ENCODE peak calls at places on chromosomes 6 and 20, in ten cellular contexts. One of them, this sample, is unnamed.

GRCh38 chr6:161273752-161274487 is at the start of gene AGPAT4:
- DNase-seq in psoas muscle: peak; percentile 33
- DNase-seq in neural crest cell: peak; percentile 41
- DNase-seq in fibroblast of pulmonary artery: peak; percentile 98
- DNase-seq in COR-L47: peak; percentile 68
- DNase-seq in right cardiac atrium: peak; percentile 66
- DNase-seq in WTC11: peak; percentile 67
- DNase-seq in left ventricle myocardium inferior: peak; percentile 33
- DNase-seq in HCT116: peak; percentile 92
- DNase-seq in cardiac muscle cell: peak; percentile 94
- DNase-seq in this sample: peak; percentile 72

GRCh38 chr6:18681828-18682503 is 294.8 kb downstream of the RNF144B start:
- DNase-seq in psoas muscle: no peak
- DNase-seq in neural crest cell: no peak
- DNase-seq in fibroblast of pulmonary artery: no peak
- DNase-seq in COR-L47: no peak
- DNase-seq in right cardiac atrium: no peak
- DNase-seq in WTC11: no peak
- DNase-seq in left ventricle myocardium inferior: no peak
- DNase-seq in HCT116: no peak
- DNase-seq in cardiac muscle cell: no peak
- DNase-seq in this sample: no peak

GRCh38 chr6:134007077-134007476 is 45.3 kb downstream of the SLC2A12 start:
- DNase-seq in psoas muscle: no peak
- DNase-seq in neural crest cell: no peak
- DNase-seq in fibroblast of pulmonary artery: no peak
- DNase-seq in COR-L47: peak; percentile 77
- DNase-seq in right cardiac atrium: no peak
- DNase-seq in WTC11: no peak
- DNase-seq in left ventricle myocardium inferior: no peak
- DNase-seq in HCT116: no peak
- DNase-seq in cardiac muscle cell: no peak
- DNase-seq in this sample: no peak

GRCh38 chr20:11403711-11404110 is 514.0 kb upstream of the BTBD3 start:
- DNase-seq in psoas muscle: no peak
- DNase-seq in neural crest cell: no peak
- DNase-seq in fibroblast of pulmonary artery: peak; percentile 40
- DNase-seq in COR-L47: no peak
- DNase-seq in right cardiac atrium: peak; percentile 65
- DNase-seq in WTC11: no peak
- DNase-seq in left ventricle myocardium inferior: no peak
- DNase-seq in HCT116: no peak
- DNase-seq in cardiac muscle cell: no peak
- DNase-seq in this sample: no peak

GRCh38 chr6:52426667-52427066 is 6.5 kb downstream of the EFHC1 start:
- DNase-seq in psoas muscle: no peak
- DNase-seq in neural crest cell: no peak
- DNase-seq in fibroblast of pulmonary artery: no peak
- DNase-seq in COR-L47: no peak
- DNase-seq in right cardiac atrium: no peak
- DNase-seq in WTC11: no peak
- DNase-seq in left ventricle myocardium inferior: no peak
- DNase-seq in HCT116: no peak
- DNase-seq in cardiac muscle cell: no peak
- DNase-seq in this sample: no peak

GRCh38 chr20:17334866-17335412 is 108.1 kb downstream of the PCSK2 start:
- DNase-seq in psoas muscle: no peak
- DNase-seq in neural crest cell: no peak
- DNase-seq in fibroblast of pulmonary artery: no peak
- DNase-seq in COR-L47: no peak
- DNase-seq in right cardiac atrium: no peak
- DNase-seq in WTC11: no peak
- DNase-seq in left ventricle myocardium inferior: no peak
- DNase-seq in HCT116: no peak
- DNase-seq in cardiac muscle cell: no peak
- DNase-seq in this sample: no peak

GRCh38 chr6:25052181-25052580 is 116.4 kb upstream of the RIPOR2 start:
- DNase-seq in psoas muscle: no peak
- DNase-seq in neural crest cell: no peak
- DNase-seq in fibroblast of pulmonary artery: no peak
- DNase-seq in COR-L47: no peak
- DNase-seq in right cardiac atrium: no peak
- DNase-seq in WTC11: no peak
- DNase-seq in left ventricle myocardium inferior: no peak
- DNase-seq in HCT116: no peak
- DNase-seq in cardiac muscle cell: no peak
- DNase-seq in this sample: no peak

GRCh38 chr20:5843054-5843731 is 93.0 kb downstream of the SHLD1 start:
- DNase-seq in psoas muscle: no peak
- DNase-seq in neural crest cell: no peak
- DNase-seq in fibroblast of pulmonary artery: no peak
- DNase-seq in COR-L47: no peak
- DNase-seq in right cardiac atrium: no peak
- DNase-seq in WTC11: no peak
- DNase-seq in left ventricle myocardium inferior: no peak
- DNase-seq in HCT116: no peak
- DNase-seq in cardiac muscle cell: no peak
- DNase-seq in this sample: no peak

GRCh38 chr6:124480021-124480430 is 482.2 kb upstream of the RNF217 start:
- DNase-seq in psoas muscle: no peak
- DNase-seq in neural crest cell: no peak
- DNase-seq in fibroblast of pulmonary artery: no peak
- DNase-seq in COR-L47: no peak
- DNase-seq in right cardiac atrium: no peak
- DNase-seq in WTC11: no peak
- DNase-seq in left ventricle myocardium inferior: no peak
- DNase-seq in HCT116: no peak
- DNase-seq in cardiac muscle cell: no peak
- DNase-seq in this sample: no peak

GRCh38 chr20:40265872-40266533 is 423.0 kb downstream of the MAFB start:
- DNase-seq in psoas muscle: no peak
- DNase-seq in neural crest cell: peak; percentile 18
- DNase-seq in fibroblast of pulmonary artery: peak; percentile 59
- DNase-seq in COR-L47: no peak
- DNase-seq in right cardiac atrium: no peak
- DNase-seq in WTC11: peak; percentile 36
- DNase-seq in left ventricle myocardium inferior: no peak
- DNase-seq in HCT116: no peak
- DNase-seq in cardiac muscle cell: peak; percentile 45
- DNase-seq in this sample: peak; percentile 8

GRCh38 chr6:101597711-101598110 is 204.2 kb downstream of the GRIK2 start:
- DNase-seq in psoas muscle: no peak
- DNase-seq in neural crest cell: no peak
- DNase-seq in fibroblast of pulmonary artery: peak; percentile 70
- DNase-seq in COR-L47: no peak
- DNase-seq in right cardiac atrium: no peak
- DNase-seq in WTC11: no peak
- DNase-seq in left ventricle myocardium inferior: no peak
- DNase-seq in HCT116: peak; percentile 19
- DNase-seq in cardiac muscle cell: no peak
- DNase-seq in this sample: no peak

GRCh38 chr20:54002741-54003140 is 67.7 kb downstream of the BCAS1 start:
- DNase-seq in psoas muscle: no peak
- DNase-seq in neural crest cell: no peak
- DNase-seq in fibroblast of pulmonary artery: no peak
- DNase-seq in COR-L47: no peak
- DNase-seq in right cardiac atrium: no peak
- DNase-seq in WTC11: no peak
- DNase-seq in left ventricle myocardium inferior: no peak
- DNase-seq in HCT116: no peak
- DNase-seq in cardiac muscle cell: no peak
- DNase-seq in this sample: no peak

GRCh38 chr20:55086421-55086820 is 611.0 kb downstream of the DOK5 start:
- DNase-seq in psoas muscle: no peak
- DNase-seq in neural crest cell: no peak
- DNase-seq in fibroblast of pulmonary artery: no peak
- DNase-seq in COR-L47: no peak
- DNase-seq in right cardiac atrium: no peak
- DNase-seq in WTC11: no peak
- DNase-seq in left ventricle myocardium inferior: no peak
- DNase-seq in HCT116: no peak
- DNase-seq in cardiac muscle cell: no peak
- DNase-seq in this sample: no peak

GRCh38 chr6:149277621-149278020 is 39.9 kb upstream of the TAB2 start:
- DNase-seq in psoas muscle: no peak
- DNase-seq in neural crest cell: no peak
- DNase-seq in fibroblast of pulmonary artery: no peak
- DNase-seq in COR-L47: no peak
- DNase-seq in right cardiac atrium: no peak
- DNase-seq in WTC11: no peak
- DNase-seq in left ventricle myocardium inferior: no peak
- DNase-seq in HCT116: no peak
- DNase-seq in cardiac muscle cell: no peak
- DNase-seq in this sample: no peak

GRCh38 chr20:45052698-45053440 is 48.1 kb downstream of the KCNS1 start:
- DNase-seq in psoas muscle: no peak
- DNase-seq in neural crest cell: no peak
- DNase-seq in fibroblast of pulmonary artery: peak; percentile 59
- DNase-seq in COR-L47: no peak
- DNase-seq in right cardiac atrium: no peak
- DNase-seq in WTC11: no peak
- DNase-seq in left ventricle myocardium inferior: no peak
- DNase-seq in HCT116: no peak
- DNase-seq in cardiac muscle cell: no peak
- DNase-seq in this sample: no peak

GRCh38 chr6:17413313-17413750 is 19.9 kb downstream of the CAP2 start:
- DNase-seq in psoas muscle: no peak
- DNase-seq in neural crest cell: no peak
- DNase-seq in fibroblast of pulmonary artery: peak; percentile 49
- DNase-seq in COR-L47: no peak
- DNase-seq in right cardiac atrium: no peak
- DNase-seq in WTC11: no peak
- DNase-seq in left ventricle myocardium inferior: no peak
- DNase-seq in HCT116: no peak
- DNase-seq in cardiac muscle cell: no peak
- DNase-seq in this sample: no peak

GRCh38 chr6:169845426-169846285 is 94.2 kb downstream of the ERMARD start:
- DNase-seq in psoas muscle: no peak
- DNase-seq in neural crest cell: no peak
- DNase-seq in fibroblast of pulmonary artery: no peak
- DNase-seq in COR-L47: no peak
- DNase-seq in right cardiac atrium: peak; percentile 38
- DNase-seq in WTC11: no peak
- DNase-seq in left ventricle myocardium inferior: no peak
- DNase-seq in HCT116: no peak
- DNase-seq in cardiac muscle cell: no peak
- DNase-seq in this sample: no peak

GRCh38 chr20:4161447-4162251 is 146.3 kb upstream of the RNF24 start:
- DNase-seq in psoas muscle: no peak
- DNase-seq in neural crest cell: no peak
- DNase-seq in fibroblast of pulmonary artery: no peak
- DNase-seq in COR-L47: peak; percentile 54
- DNase-seq in right cardiac atrium: no peak
- DNase-seq in WTC11: no peak
- DNase-seq in left ventricle myocardium inferior: no peak
- DNase-seq in HCT116: no peak
- DNase-seq in cardiac muscle cell: no peak
- DNase-seq in this sample: no peak

GRCh38 chr6:79453558-79454042 is 83.6 kb downstream of the LCA5 start:
- DNase-seq in psoas muscle: no peak
- DNase-seq in neural crest cell: no peak
- DNase-seq in fibroblast of pulmonary artery: peak; percentile 75
- DNase-seq in COR-L47: no peak
- DNase-seq in right cardiac atrium: no peak
- DNase-seq in WTC11: no peak
- DNase-seq in left ventricle myocardium inferior: no peak
- DNase-seq in HCT116: no peak
- DNase-seq in cardiac muscle cell: no peak
- DNase-seq in this sample: no peak

GRCh38 chr6:149168968-149169367 is 148.5 kb upstream of the TAB2 start:
- DNase-seq in psoas muscle: no peak
- DNase-seq in neural crest cell: no peak
- DNase-seq in fibroblast of pulmonary artery: no peak
- DNase-seq in COR-L47: no peak
- DNase-seq in right cardiac atrium: no peak
- DNase-seq in WTC11: no peak
- DNase-seq in left ventricle myocardium inferior: no peak
- DNase-seq in HCT116: no peak
- DNase-seq in cardiac muscle cell: no peak
- DNase-seq in this sample: no peak

GRCh38 chr6:45466686-45467085 is 89.0 kb upstream of the SUPT3H start:
- DNase-seq in psoas muscle: no peak
- DNase-seq in neural crest cell: no peak
- DNase-seq in fibroblast of pulmonary artery: no peak
- DNase-seq in COR-L47: no peak
- DNase-seq in right cardiac atrium: no peak
- DNase-seq in WTC11: no peak
- DNase-seq in left ventricle myocardium inferior: no peak
- DNase-seq in HCT116: no peak
- DNase-seq in cardiac muscle cell: no peak
- DNase-seq in this sample: no peak

GRCh38 chr20:15091417-15092017 is 754.1 kb upstream of the FLRT3 start:
- DNase-seq in psoas muscle: no peak
- DNase-seq in neural crest cell: no peak
- DNase-seq in fibroblast of pulmonary artery: no peak
- DNase-seq in COR-L47: no peak
- DNase-seq in right cardiac atrium: no peak
- DNase-seq in WTC11: no peak
- DNase-seq in left ventricle myocardium inferior: no peak
- DNase-seq in HCT116: no peak
- DNase-seq in cardiac muscle cell: no peak
- DNase-seq in this sample: no peak

GRCh38 chr20:59749293-59749680 is 144.9 kb downstream of the PHACTR3 start:
- DNase-seq in psoas muscle: peak; percentile 32
- DNase-seq in neural crest cell: no peak
- DNase-seq in fibroblast of pulmonary artery: peak; percentile 16
- DNase-seq in COR-L47: no peak
- DNase-seq in right cardiac atrium: no peak
- DNase-seq in WTC11: no peak
- DNase-seq in left ventricle myocardium inferior: no peak
- DNase-seq in HCT116: no peak
- DNase-seq in cardiac muscle cell: no peak
- DNase-seq in this sample: no peak

GRCh38 chr6:84671188-84671587 is 93.2 kb downstream of the TBX18 start:
- DNase-seq in psoas muscle: no peak
- DNase-seq in neural crest cell: no peak
- DNase-seq in fibroblast of pulmonary artery: no peak
- DNase-seq in COR-L47: no peak
- DNase-seq in right cardiac atrium: no peak
- DNase-seq in WTC11: no peak
- DNase-seq in left ventricle myocardium inferior: no peak
- DNase-seq in HCT116: no peak
- DNase-seq in cardiac muscle cell: no peak
- DNase-seq in this sample: no peak

GRCh38 chr6:157151029-157151428 is 172.3 kb downstream of the TMEM242 start:
- DNase-seq in psoas muscle: no peak
- DNase-seq in neural crest cell: no peak
- DNase-seq in fibroblast of pulmonary artery: peak; percentile 93
- DNase-seq in COR-L47: no peak
- DNase-seq in right cardiac atrium: no peak
- DNase-seq in WTC11: no peak
- DNase-seq in left ventricle myocardium inferior: no peak
- DNase-seq in HCT116: no peak
- DNase-seq in cardiac muscle cell: no peak
- DNase-seq in this sample: no peak

GRCh38 chr6:147201885-147202515 is 2.2 kb upstream of the STXBP5 start:
- DNase-seq in psoas muscle: peak; percentile 15
- DNase-seq in neural crest cell: no peak
- DNase-seq in fibroblast of pulmonary artery: peak; percentile 41
- DNase-seq in COR-L47: peak; percentile 18
- DNase-seq in right cardiac atrium: no peak
- DNase-seq in WTC11: peak; percentile 21
- DNase-seq in left ventricle myocardium inferior: no peak
- DNase-seq in HCT116: no peak
- DNase-seq in cardiac muscle cell: no peak
- DNase-seq in this sample: peak; percentile 85

This sample was measured in NCI-H2227 treated with DMSO at 0.1 percent for 48 hours.